ENCODE peak calls at places on chromosome 19, in seven cellular contexts. F is A549, G is BJ, H is GM23338, N is uterus, X is epithelial cell of esophagus, L is prostate gland. W is an unnamed sample.

GRCh38 chr19:39596911-39597310 is 5.4 kb upstream of the LGALS13 start:
- DNase-seq in F (no peak), G (no peak), H (no peak), N (no peak), X (no peak), L (no peak), W (no peak)

GRCh38 chr19:38877781-38878574 is at the start of gene RINL:
- DNase-seq in F (no peak), G (no peak), H (peak), N (no peak), X (no peak), L (no peak), W (no peak)

GRCh38 chr19:40745402-40745780 is 4.9 kb downstream of the ACTMAP start:
- DNase-seq in F (no peak), G (no peak), H (no peak), N (no peak), X (no peak), L (no peak), W (no peak)

GRCh38 chr19:19418548-19419260 is 13.2 kb downstream of the GATAD2A start:
- DNase-seq in F (no peak), G (no peak), H (no peak), N (no peak), X (no peak), L (no peak), W (no peak)

GRCh38 chr19:55750715-55751114 is 8.2 kb upstream of the RFPL4A start:
- DNase-seq in F (no peak), G (no peak), H (no peak), N (no peak), X (no peak), L (no peak), W (no peak)

GRCh38 chr19:41521860-41522555 is 54.0 kb upstream of the CEACAM21 start:
- DNase-seq in F (no peak), G (no peak), H (peak), N (no peak), X (no peak), L (no peak), W (no peak)

GRCh38 chr19:44903602-44904425 is 1.8 kb upstream of the APOE start:
- DNase-seq in F (peak), G (no peak), H (peak), N (peak), X (peak), L (peak), W (peak)

GRCh38 chr19:12331211-12331941 is 2.1 kb downstream of the ZNF563 start:
- DNase-seq in F (no peak), G (no peak), H (no peak), N (no peak), X (no peak), L (no peak), W (no peak)

GRCh38 chr19:1408300-1409203 is 1.2 kb downstream of the DAZAP1 start:
- DNase-seq in F (no peak), G (no peak), H (peak), N (peak), X (peak), L (no peak), W (no peak)

GRCh38 chr19:41564515-41565383 is 11.2 kb upstream of the CEACAM21 start:
- DNase-seq in F (no peak), G (no peak), H (peak), N (no peak), X (no peak), L (peak), W (no peak)

GRCh38 chr19:55638864-55639359 is 1.9 kb upstream of the ZNF580 start:
- DNase-seq in F (peak), G (no peak), H (peak), N (no peak), X (peak), L (no peak), W (peak)

DNA sequence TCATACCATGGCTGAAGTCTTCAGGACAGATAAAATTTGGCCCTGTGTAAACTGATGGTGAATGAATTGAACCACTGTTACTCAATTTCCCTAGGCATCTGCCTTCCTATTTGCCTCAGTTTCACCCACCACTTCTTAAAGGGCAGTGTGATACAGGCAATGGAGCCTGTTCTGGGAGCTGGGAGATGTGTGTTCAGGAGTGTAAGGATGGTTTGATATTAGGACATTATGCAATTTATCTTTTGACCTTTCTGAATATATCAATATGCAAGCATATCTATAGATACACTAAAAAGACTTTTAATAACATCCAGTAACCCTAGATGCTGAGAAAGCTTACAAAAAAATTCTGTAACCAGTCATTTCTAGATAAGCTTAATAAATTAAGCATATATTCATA is 14.6 kb downstream of the IZUMO2 start:
- DNase-seq in F (no peak), G (no peak), H (no peak), N (no peak), X (no peak), L (no peak), W (no peak)
- H3K4me3 ChIP-seq in F (peak), G (no peak), H (peak), N (no peak), X (peak), L (no peak), W (peak)

GRCh38 chr19:28934626-28935025 is 278.3 kb downstream of the UQCRFS1 start:
- DNase-seq in F (no peak), G (no peak), H (no peak), N (no peak), X (no peak), L (no peak), W (no peak)
- TF ChIP-seq CTCF in F (no peak), G (no peak), H (no peak), N (no peak), X (no peak), L (no peak), W (no peak)

GRCh38 chr19:10600149-10600548 is 13.0 kb upstream of the AP1M2 start:
- DNase-seq in F (no peak), G (no peak), H (no peak), N (no peak), X (no peak), L (no peak), W (no peak)

GRCh38 chr19:10602330-10603083 is 15.4 kb upstream of the AP1M2 start:
- DNase-seq in F (peak), G (no peak), H (peak), N (peak), X (peak), L (peak), W (peak)

GRCh38 chr19:10603084-10603872 is 16.2 kb upstream of the AP1M2 start:
- DNase-seq in F (no peak), G (no peak), H (peak), N (peak), X (no peak), L (no peak), W (no peak)

GRCh38 chr19:10603873-10604459 is 16.9 kb upstream of the AP1M2 start:
- DNase-seq in F (no peak), G (no peak), H (no peak), N (no peak), X (no peak), L (no peak), W (no peak)

GRCh38 chr19:10601999-10602329 is 14.9 kb upstream of the AP1M2 start:
- DNase-seq in F (no peak), G (no peak), H (no peak), N (no peak), X (no peak), L (no peak), W (no peak)
- H3K4me3 ChIP-seq in F (peak), G (no peak), H (no peak), N (no peak), X (no peak), L (no peak), W (no peak)

GRCh38 chr19:16263115-16263839 is 61.3 kb upstream of the KLF2 start:
- DNase-seq in F (no peak), G (no peak), H (no peak), N (no peak), X (no peak), L (no peak), W (no peak)
- TF ChIP-seq CTCF in F (no peak), G (no peak), H (no peak), N (no peak), X (no peak), L (no peak), W (no peak)

DNA sequence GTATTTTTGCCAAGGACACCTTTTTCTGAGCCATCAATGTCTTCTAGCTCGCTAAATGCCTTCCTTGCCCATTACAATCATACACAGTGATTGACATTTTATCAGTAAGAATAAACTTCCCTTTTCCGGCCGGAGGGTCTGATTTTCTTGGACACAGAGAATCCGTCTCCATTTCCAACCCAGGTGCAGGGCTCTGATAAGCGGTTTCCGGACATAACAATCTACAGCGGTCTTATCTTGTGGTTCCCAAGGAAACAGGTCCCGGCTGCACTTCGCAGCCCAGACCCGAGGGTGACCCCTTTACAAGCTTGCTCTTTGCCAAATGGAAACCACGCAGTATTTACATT is 5.1 kb upstream of the ZNF77 start:
- DNase-seq in F (peak), G (no peak), H (peak), N (no peak), X (peak), L (no peak), W (peak)
- H3K4me3 ChIP-seq in F (peak), G (peak), H (peak), N (peak), X (peak), L (peak), W (peak)

GRCh38 chr19:51807111-51807701 is 12.2 kb downstream of the FPR3 start:
- DNase-seq in F (no peak), G (no peak), H (peak), N (no peak), X (peak), L (peak), W (no peak)
- TF ChIP-seq CTCF in F (no peak), G (no peak), H (no peak), N (no peak), X (no peak), L (no peak), W (no peak)

W was measured in BE2C.